ENCODE peak calls at places on chromosomes 6 and 20, in six cellular contexts. G, U, H, O, R and F are unnamed samples.

GRCh38 chr6:14542670-14543366 is 425.2 kb downstream of the CD83 start:
- DNase-seq in G (no peak), U (peak), H (peak), O (no peak), R (peak), F (no peak)

GRCh38 chr20:36315545-36316351 is 9.6 kb downstream of the DLGAP4 start:
- DNase-seq in G (no peak), U (no peak), H (no peak), O (peak), R (no peak), F (no peak)

GRCh38 chr6:53986165-53986720 is 125.0 kb upstream of the MLIP start:
- DNase-seq in G (peak), U (peak), H (peak), O (no peak), R (peak), F (no peak)

GRCh38 chr20:43832961-43833360 is 81.7 kb upstream of the TOX2 start:
- DNase-seq in G (no peak), U (no peak), H (no peak), O (peak), R (no peak), F (no peak)

GRCh38 chr6:41936073-41936837 is 5.4 kb downstream of the CCND3 start:
- DNase-seq in G (peak), U (peak), H (peak), O (peak), R (peak), F (peak)

GRCh38 chr6:41917528-41917927 is 3.4 kb downstream of the MED20 start:
- DNase-seq in G (no peak), U (peak), H (peak), O (no peak), R (peak), F (no peak)

GRCh38 chr6:10613077-10613476 is 81.3 kb downstream of the C6orf52 start:
- DNase-seq in G (no peak), U (peak), H (no peak), O (no peak), R (no peak), F (no peak)

GRCh38 chr6:127190552-127190951 is 72.1 kb downstream of the RSPO3 start:
- DNase-seq in G (peak), U (peak), H (peak), O (no peak), R (peak), F (no peak)

GRCh38 chr20:1624811-1625690 is 5.2 kb upstream of the SIRPB1 start:
- DNase-seq in G (no peak), U (no peak), H (no peak), O (no peak), R (no peak), F (no peak)

GRCh38 chr6:157520986-157521664 is 140.1 kb downstream of the ZDHHC14 start:
- DNase-seq in G (no peak), U (no peak), H (no peak), O (no peak), R (no peak), F (peak)

GRCh38 chr6:134477991-134478635 is 160.2 kb upstream of the SGK1 start:
- DNase-seq in G (no peak), U (peak), H (peak), O (no peak), R (no peak), F (no peak)

GRCh38 chr20:25461281-25461650 is 53.8 kb downstream of the GINS1 start:
- DNase-seq in G (no peak), U (no peak), H (no peak), O (peak), R (no peak), F (no peak)

GRCh38 chr6:95991906-95992305 is 23.9 kb upstream of the FUT9 start:
- DNase-seq in G (no peak), U (no peak), H (no peak), O (no peak), R (no peak), F (peak)

GRCh38 chr6:147974376-147974775 is 368.3 kb upstream of the SASH1 start:
- DNase-seq in G (no peak), U (peak), H (peak), O (no peak), R (peak), F (no peak)

GRCh38 chr6:35042041-35042440 is 99.1 kb downstream of the TCP11 start:
- DNase-seq in G (no peak), U (no peak), H (no peak), O (no peak), R (no peak), F (no peak)

GRCh38 chr6:168102093-168102985 is 23.3 kb upstream of the FRMD1 start:
- DNase-seq in G (peak), U (no peak), H (no peak), O (no peak), R (no peak), F (no peak)

GRCh38 chr20:33005132-33005566 is 916 bp upstream of the SUN5 start:
- DNase-seq in G (peak), U (peak), H (peak), O (no peak), R (peak), F (no peak)

GRCh38 chr20:46084805-46085792 is 4.7 kb downstream of the NCOA5 start:
- DNase-seq in G (no peak), U (peak), H (peak), O (no peak), R (peak), F (no peak)

GRCh38 chr6:161660666-161661571 is 387.1 kb upstream of the AGPAT4 start:
- DNase-seq in G (no peak), U (no peak), H (peak), O (no peak), R (no peak), F (peak)

GRCh38 chr20:19617256-19617655 is 140.8 kb upstream of the RIN2 start:
- DNase-seq in G (no peak), U (no peak), H (no peak), O (no peak), R (no peak), F (no peak)

GRCh38 chr6:169700296-169700695 is 1.5 kb downstream of the WDR27 start:
- DNase-seq in G (peak), U (no peak), H (peak), O (no peak), R (no peak), F (no peak)

GRCh38 chr6:86192123-86192522 is 549.4 kb upstream of the SYNCRIP start:
- DNase-seq in G (peak), U (peak), H (peak), O (no peak), R (no peak), F (no peak)

GRCh38 chr20:50969416-50969815 is 10.8 kb downstream of the MOCS3 start:
- DNase-seq in G (no peak), U (no peak), H (no peak), O (no peak), R (no peak), F (peak)

GRCh38 chr20:2314759-2315439 is 19.1 kb downstream of the TGM3 start:
- DNase-seq in G (no peak), U (peak), H (peak), O (no peak), R (peak), F (no peak)

GRCh38 chr6:137341721-137342195 is 122.6 kb upstream of the IFNGR1 start:
- DNase-seq in G (peak), U (no peak), H (peak), O (no peak), R (peak), F (no peak)

GRCh38 chr20:62824476-62825287 is 7.8 kb downstream of the COL9A3 start:
- DNase-seq in G (peak), U (no peak), H (no peak), O (peak), R (peak), F (no peak)

GRCh38 chr6:24537082-24537699 is 42.4 kb downstream of the ALDH5A1 start:
- DNase-seq in G (no peak), U (peak), H (no peak), O (no peak), R (no peak), F (no peak)

GRCh38 chr6:29552512-29553051 is 7.0 kb downstream of the UBD start:
- DNase-seq in G (peak), U (peak), H (peak), O (no peak), R (peak), F (no peak)

GRCh38 chr6:155177369-155177961 is 86.3 kb upstream of the CLDN20 start:
- DNase-seq in G (peak), U (peak), H (peak), O (no peak), R (peak), F (no peak)

GRCh38 chr6:11618533-11618932 is 81.0 kb downstream of the TMEM170B start:
- DNase-seq in G (peak), U (peak), H (peak), O (peak), R (no peak), F (no peak)

GRCh38 chr20:34544109-34544793 is 14.3 kb upstream of the MAP1LC3A start:
- DNase-seq in G (peak), U (no peak), H (no peak), O (no peak), R (peak), F (no peak)

GRCh38 chr20:14148042-14148441 is 152.7 kb downstream of the MACROD2 start:
- DNase-seq in G (no peak), U (no peak), H (no peak), O (no peak), R (peak), F (no peak)

GRCh38 chr6:43263314-43264178 is 20.3 kb downstream of the TTBK1 start:
- DNase-seq in G (peak), U (peak), H (peak), O (peak), R (peak), F (no peak)
- TF ChIP-seq CTCF in G (peak), U (peak), H (peak), O (no peak), R (peak), F (peak)

DNA sequence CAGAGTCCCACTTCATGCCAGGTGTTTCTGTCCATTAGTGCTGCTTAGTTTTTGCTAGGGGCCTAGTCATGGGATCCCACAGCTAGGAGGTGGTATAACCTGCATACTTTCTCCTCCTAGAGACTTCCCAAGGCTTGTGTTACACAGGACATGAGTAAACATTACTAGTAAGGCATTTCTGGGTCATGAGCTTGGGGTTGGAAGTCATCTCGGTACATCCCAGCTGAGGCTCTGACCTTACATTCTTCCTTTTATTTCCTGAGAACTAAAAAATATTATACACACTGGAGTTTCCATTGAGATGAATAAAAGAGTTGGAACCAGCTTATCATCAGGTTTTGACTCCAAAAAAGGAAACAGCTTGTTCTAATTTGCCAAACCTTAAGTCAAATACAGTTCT is 20.9 kb upstream of the PNPLA1 start:
- DNase-seq in G (no peak), U (peak), H (peak), O (no peak), R (peak), F (no peak)
- TF ChIP-seq CTCF in G (peak), U (no peak), H (peak), O (no peak), R (no peak), F (no peak)

DNA sequence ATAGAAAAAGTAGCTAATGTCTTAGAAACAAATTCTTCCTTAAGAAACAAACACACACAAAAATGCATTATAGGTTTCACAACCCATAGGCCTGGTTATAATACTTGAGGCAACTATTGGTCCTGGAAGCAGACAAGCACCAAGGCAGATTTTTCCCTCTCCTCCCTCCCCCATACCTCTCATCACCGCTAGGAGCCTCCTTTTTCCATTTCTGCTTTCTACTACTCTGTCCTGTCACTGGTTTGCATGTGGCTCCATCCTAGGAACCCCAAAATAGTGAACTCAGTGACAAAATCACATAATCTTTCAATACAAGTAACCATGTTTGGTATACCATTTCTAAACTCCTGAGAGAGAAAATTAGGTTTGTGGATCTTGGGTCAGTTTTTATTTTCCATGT is 66.1 kb downstream of the HMGCLL1 start:
- DNase-seq in G (peak), U (no peak), H (no peak), O (no peak), R (no peak), F (no peak)
- TF ChIP-seq CTCF in G (peak), U (no peak), H (no peak), O (no peak), R (no peak), F (no peak)

DNA sequence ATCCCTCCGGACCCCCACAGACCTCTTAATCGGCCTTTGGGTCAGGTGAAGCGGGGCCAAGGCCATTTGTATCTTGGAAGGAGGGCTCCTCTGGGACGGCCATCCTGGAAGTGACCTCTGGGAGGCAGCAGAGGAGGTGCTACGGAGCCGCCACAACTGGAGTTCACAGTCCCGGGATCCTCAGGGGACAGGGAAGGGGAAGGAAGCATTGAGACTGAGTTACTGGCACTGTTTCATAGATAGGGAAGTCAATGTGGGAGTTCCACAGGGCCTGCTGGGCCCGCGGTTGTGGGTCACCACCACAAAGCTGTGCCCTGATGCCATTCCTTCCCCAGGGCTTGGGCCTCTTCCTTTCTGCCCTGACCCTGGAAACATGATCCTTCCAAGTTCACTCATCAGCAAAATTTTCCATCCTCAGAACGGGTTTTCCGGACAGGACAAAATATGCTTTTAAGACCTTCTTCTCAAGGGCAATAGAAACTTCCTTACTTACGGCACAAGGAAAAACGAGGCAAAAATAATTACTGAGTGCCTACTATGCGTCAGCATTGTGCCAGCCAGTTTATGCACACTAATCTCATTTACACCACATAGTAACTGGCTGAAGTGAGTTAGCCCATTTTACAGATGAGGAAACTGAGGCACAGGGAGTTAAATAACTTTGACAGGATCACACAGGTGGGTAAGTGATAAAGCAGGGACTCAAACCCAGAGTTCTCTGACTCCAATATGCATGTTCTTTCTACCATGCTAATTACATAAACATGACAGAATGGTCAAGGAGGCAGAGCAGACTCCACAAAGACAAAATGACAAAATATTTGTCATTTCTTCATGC is 143.8 kb downstream of the UNC5CL start:
- DNase-seq in G (peak), U (peak), H (peak), O (peak), R (peak), F (no peak)
- TF ChIP-seq CTCF in G (peak), U (peak), H (peak), O (no peak), R (peak), F (peak)

DNA sequence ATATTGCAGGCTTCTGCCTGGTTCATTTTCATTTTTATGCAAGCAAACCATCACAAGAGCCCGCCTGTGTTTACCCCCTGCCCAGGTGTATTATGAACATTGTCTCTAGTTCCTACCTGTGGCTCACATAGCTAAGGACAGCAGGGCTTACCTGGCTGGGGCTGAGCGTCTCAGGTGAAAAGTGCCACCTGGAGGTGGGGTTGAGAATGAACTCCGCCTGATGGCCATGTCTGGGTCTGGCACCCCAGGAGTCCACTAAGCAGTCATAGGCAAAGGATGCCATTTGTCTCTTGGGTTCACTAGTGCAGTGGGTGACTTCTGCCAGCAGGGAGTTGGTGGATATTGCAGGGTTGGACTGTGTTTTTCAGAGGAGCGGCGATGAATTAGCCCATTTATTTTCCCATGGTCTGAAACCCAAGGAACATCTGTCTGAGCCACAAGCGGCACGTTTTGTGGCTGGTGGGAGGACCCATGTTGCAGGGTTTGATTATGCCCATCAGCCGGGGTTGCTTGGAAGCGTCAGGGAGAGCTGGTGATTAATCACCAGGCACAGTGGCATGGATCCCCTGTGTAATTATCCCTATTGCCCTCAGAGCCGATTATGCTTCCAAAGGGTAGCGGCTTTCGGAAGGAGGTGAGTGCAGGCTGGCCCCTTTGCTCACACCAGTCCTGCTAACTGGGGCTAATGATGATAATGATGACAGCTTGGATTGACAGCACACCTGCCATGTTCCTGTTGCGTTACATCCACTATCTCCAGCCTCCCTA is 92.2 kb downstream of the CDH26 start:
- DNase-seq in G (peak), U (no peak), H (no peak), O (peak), R (no peak), F (no peak)
- TF ChIP-seq CTCF in G (peak), U (peak), H (no peak), O (no peak), R (no peak), F (no peak)

DNA sequence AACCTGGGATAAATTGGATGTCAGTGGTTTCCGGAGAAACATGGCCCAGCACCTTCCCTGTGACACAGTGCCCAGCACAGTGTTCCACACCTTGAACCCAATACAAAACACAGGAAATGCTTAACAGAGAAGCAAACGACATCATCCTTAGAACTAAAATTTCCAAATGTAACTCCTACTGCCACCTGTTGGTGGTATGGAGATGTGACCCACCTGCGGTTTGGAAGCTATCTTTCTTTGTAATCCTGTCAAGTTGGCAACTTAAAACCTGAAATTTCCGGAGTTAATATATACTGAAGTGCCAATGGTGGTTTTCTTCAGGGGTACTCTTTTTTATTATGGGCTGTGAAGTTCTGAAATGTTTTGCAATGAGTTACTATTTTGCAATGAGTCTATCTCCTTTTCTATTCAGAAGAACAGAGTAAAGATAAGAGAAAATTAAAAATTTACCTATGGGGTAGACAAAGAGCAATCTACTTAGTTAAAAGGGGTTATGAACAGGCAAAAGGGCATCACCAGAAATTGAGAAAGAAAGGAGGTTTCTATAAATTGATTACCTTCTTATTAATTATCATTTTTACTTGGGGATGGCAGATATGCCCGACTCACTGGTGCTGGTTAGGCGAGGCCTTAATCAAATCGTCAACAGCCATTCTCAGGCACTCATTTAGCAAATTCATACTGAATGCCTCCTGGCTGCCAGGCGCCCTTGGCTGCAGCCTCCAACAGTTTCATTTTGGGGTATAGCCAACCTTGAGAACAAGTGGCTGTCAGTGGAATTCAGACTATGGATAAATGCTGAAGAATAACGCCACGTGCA is 658.6 kb downstream of the PTPRT start:
- DNase-seq in G (peak), U (peak), H (peak), O (no peak), R (peak), F (no peak)
- TF ChIP-seq CTCF in G (no peak), U (no peak), H (peak), O (no peak), R (peak), F (peak)